ENCODE peak calls at places on chromosomes 6 and 20, in four cellular contexts. S, R, F and X are unnamed samples. For H3K4me1, the result is how much of the 10 kb centered on the place peaks cover.

GRCh38 chr20:24376523-24377085 is 92.8 kb upstream of the SYNDIG1 start:
- DNase-seq in R (no peak), F (no peak), S (no peak), X (no peak)

GRCh38 chr6:127518212-127518709 is 874 bp downstream of the MTCL3 start:
- DNase-seq in S (no peak), F (no peak), R (no peak), X (no peak)

GRCh38 chr6:11718031-11718430 is 60.6 kb downstream of the ADTRP start:
- DNase-seq in F (no peak), R (no peak), S (no peak), X (no peak)

GRCh38 chr6:141764388-141764787 is 368.3 kb upstream of the GJE1 start:
- DNase-seq in F (no peak), S (no peak), R (no peak), X (no peak)

GRCh38 chr6:324729-325125 is 32.4 kb downstream of the DUSP22 start:
- DNase-seq in F (no peak), R (no peak), S (no peak), X (no peak)

GRCh38 chr20:10077081-10077471 is 42.3 kb downstream of the ANKEF1 start:
- DNase-seq in F (no peak), S (no peak), R (no peak), X (no peak)

GRCh38 chr20:22949710-22950109 is 85.4 kb upstream of the SSTR4 start:
- DNase-seq in F (no peak), S (peak), R (no peak), X (no peak)

GRCh38 chr20:23626040-23626620 is 11.6 kb downstream of the CST3 start:
- DNase-seq in F (no peak), R (no peak), S (no peak), X (no peak)

GRCh38 chr6:82246802-82247633 is 526 bp downstream of the IBTK start:
- DNase-seq in S (peak), F (peak), R (peak), X (no peak)

GRCh38 chr20:22160254-22160653 is 424.1 kb downstream of the FOXA2 start:
- DNase-seq in F (no peak), S (no peak), R (no peak), X (no peak)

GRCh38 chr6:49453221-49453620 is 9.8 kb downstream of the MMUT start:
- DNase-seq in S (no peak), F (no peak), R (no peak), X (no peak)

GRCh38 chr6:220736-221475 is 71.4 kb upstream of the DUSP22 start:
- DNase-seq in S (no peak), F (no peak), R (no peak), X (no peak)

GRCh38 chr6:129609635-129610034 is 100.3 kb downstream of the ARHGAP18 start:
- DNase-seq in S (no peak), R (no peak), F (peak), X (no peak)

DNA sequence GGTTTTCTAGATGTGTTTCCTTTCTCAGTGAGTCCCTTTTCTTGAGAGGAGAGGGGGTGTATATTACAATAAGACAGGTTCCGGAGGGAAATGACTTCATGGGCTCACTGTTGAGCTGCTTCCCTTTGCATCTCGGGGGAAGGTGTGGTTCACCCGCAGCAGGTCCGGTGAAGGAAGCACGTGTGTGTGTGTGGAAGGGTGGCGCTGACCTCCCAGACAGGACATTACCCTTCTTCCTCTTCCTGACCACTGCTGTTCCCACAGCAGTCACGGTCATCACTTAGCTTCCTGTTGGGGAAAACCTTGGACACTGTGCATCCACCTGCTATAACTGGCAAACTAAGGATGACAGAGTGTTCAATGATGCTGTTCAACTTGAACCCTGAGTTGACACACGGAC is 83.6 kb downstream of the PLEKHG1 start:
- DNase-seq in S (no peak), R (no peak), F (no peak), X (no peak)
- H3K4me3 ChIP-seq in S (no peak), R (no peak), F (no peak), X (no peak)

DNA sequence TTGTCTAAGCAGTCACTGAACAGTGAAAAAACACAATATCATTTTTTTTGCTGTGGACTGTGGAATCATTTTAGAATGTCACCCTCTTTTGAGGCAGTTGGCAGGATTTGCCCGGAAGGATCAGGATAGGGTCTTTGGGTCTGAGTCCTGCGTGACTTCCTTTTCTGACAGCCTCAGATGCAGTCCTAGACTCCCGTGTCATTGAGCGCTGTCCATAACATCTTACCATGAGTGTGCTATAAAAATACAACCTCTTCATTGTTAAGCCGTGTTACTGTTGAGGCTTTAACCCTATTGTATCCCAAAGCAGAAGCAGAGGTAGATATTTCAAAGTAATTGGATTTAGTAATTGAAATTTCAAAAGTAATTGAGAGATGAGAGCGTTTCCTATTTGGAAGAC is 30.6 kb downstream of the ARID1B start:
- DNase-seq in S (no peak), R (no peak), F (no peak), X (no peak)
- H3K27ac ChIP-seq in S (no peak), R (no peak), F (peak), X (no peak)

GRCh38 chr20:5127204-5127858 is 523 bp downstream of the CDS2 start:
- DNase-seq in F (peak), R (peak), S (peak), X (peak)

GRCh38 chr20:5127859-5128409 is 1.1 kb downstream of the CDS2 start:
- DNase-seq in S (no peak), R (no peak), F (no peak), X (no peak)

GRCh38 chr20:5131502-5131901 is 4.7 kb downstream of the CDS2 start:
- DNase-seq in S (no peak), F (no peak), R (no peak), X (no peak)

GRCh38 chr20:5126512-5127203 is at the start of gene CDS2:
- DNase-seq in S (peak), R (peak), F (peak), X (peak)

DNA sequence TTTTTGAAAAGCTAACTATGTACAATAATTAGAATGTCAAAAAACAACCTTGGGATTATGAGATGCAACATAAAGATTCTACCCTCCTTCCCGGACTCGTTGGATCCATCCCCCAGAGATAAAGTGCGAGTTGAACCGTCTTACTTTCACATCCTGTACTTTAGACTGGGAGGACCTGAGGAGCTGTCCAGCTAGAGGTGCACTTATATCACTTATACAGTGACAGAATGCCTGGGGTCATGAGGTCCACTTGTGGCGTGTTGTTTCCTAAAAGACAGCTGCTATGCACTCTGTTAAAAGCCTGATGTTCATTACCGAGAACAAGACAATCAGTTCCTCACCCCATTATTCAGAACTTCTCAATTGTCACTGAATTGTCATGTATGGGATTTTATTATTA is 2.1 kb downstream of the CDS2 start:
- DNase-seq in F (no peak), S (no peak), R (no peak), X (no peak)
- H3K4me1 ChIP-seq in F (half or more), S (under half), R (under half), X (under half)

GRCh38 chr20:54158856-54159418 is 14.8 kb downstream of the CYP24A1 start:
- DNase-seq in F (no peak), R (no peak), S (no peak), X (no peak)
- H3K4me3 ChIP-seq in F (no peak), R (no peak), S (no peak), X (no peak)